ENCODE peak calls at places on chromosomes 6 and 20, in four cellular contexts. Z is NCI-H460, T is neural crest cell, G is substantia nigra. B is an unnamed sample.

GRCh38 chr6:154594474-154595198 is 84.2 kb upstream of the CNKSR3 start:
- DNase-seq in T (no peak), Z (no peak), G (no peak), B (no peak)

GRCh38 chr6:147033267-147033666 is 170.9 kb upstream of the STXBP5 start:
- DNase-seq in T (peak; percentile 2), G (no peak), Z (no peak), B (no peak)

GRCh38 chr20:32070690-32071213 is 18.7 kb downstream of the HCK start:
- DNase-seq in Z (no peak), T (no peak), G (no peak), B (no peak)

GRCh38 chr20:56953055-56953586 is 313.3 kb downstream of the BMP7 start:
- DNase-seq in G (no peak), Z (no peak), T (no peak), B (no peak)

GRCh38 chr6:93416575-93417420 is 2.6 kb downstream of the EPHA7 start:
- DNase-seq in T (peak; percentile 48), G (peak; percentile 60), Z (no peak), B (no peak)

GRCh38 chr6:105793132-105793531 is 293.0 kb upstream of the PRDM1 start:
- DNase-seq in G (no peak), T (no peak), Z (no peak), B (no peak)

GRCh38 chr6:118746100-118746874 is 94.9 kb upstream of the CEP85L start:
- DNase-seq in G (no peak), Z (no peak), T (no peak), B (no peak)

GRCh38 chr6:36979343-36979742 is 6.7 kb downstream of the MTCH1 start:
- DNase-seq in T (no peak), Z (peak; percentile 22), G (peak; percentile 34), B (no peak)